ENCODE peak calls at places on chromosomes 16 and 17, in seven cellular contexts. Q, C, Y, E, F, G and N are unnamed samples.

GRCh38 chr17:12512712-12513355 is 152.9 kb upstream of the MYOCD start:
- DNase-seq in Q (no peak), C (no peak), Y (no peak), E (no peak), F (no peak), G (no peak), N (no peak)

GRCh38 chr17:8289103-8289397 is 580 bp downstream of the RANGRF start:
- DNase-seq in Q (no peak), C (no peak), Y (no peak), E (peak), F (no peak), G (no peak), N (no peak)

GRCh38 chr16:66081967-66082366 is 284.5 kb upstream of the CDH5 start:
- DNase-seq in Q (peak), C (no peak), Y (no peak), E (no peak), F (peak), G (no peak), N (peak)

GRCh38 chr16:11349599-11350276 is 4.5 kb downstream of the RMI2 start:
- DNase-seq in Q (no peak), C (peak), Y (peak), E (no peak), F (no peak), G (peak), N (peak)

GRCh38 chr17:72008236-72008874 is 112.5 kb upstream of the SOX9 start:
- DNase-seq in Q (no peak), C (no peak), Y (no peak), E (no peak), F (no peak), G (no peak), N (no peak)

GRCh38 chr16:67668495-67669157 is 2.0 kb downstream of the C16orf86 start:
- DNase-seq in Q (no peak), C (no peak), Y (no peak), E (no peak), F (no peak), G (no peak), N (no peak)

GRCh38 chr17:75896360-75897075 is at the start of gene TRIM65:
- DNase-seq in Q (no peak), C (peak), Y (peak), E (peak), F (peak), G (peak), N (no peak)

GRCh38 chr17:58351182-58351581 is 819 bp downstream of the SUPT4H1 start:
- DNase-seq in Q (no peak), C (no peak), Y (no peak), E (no peak), F (no peak), G (no peak), N (no peak)

GRCh38 chr16:4679854-4680636 is 13.3 kb upstream of the NUDT16L1 start:
- DNase-seq in Q (peak), C (peak), Y (peak), E (no peak), F (no peak), G (peak), N (peak)

GRCh38 chr17:7001562-7001961 is 5.7 kb downstream of the ALOX12 start:
- DNase-seq in Q (no peak), C (no peak), Y (no peak), E (no peak), F (no peak), G (no peak), N (no peak)

GRCh38 chr17:81576621-81577277 is 24.6 kb upstream of the FAAP100 start:
- DNase-seq in Q (no peak), C (no peak), Y (no peak), E (no peak), F (peak), G (no peak), N (peak)

GRCh38 chr17:48338720-48339119 is 91.3 kb downstream of the SKAP1 start:
- DNase-seq in Q (no peak), C (no peak), Y (no peak), E (no peak), F (no peak), G (no peak), N (no peak)

GRCh38 chr17:65901394-65901793 is 290.5 kb downstream of the CEP112 start:
- DNase-seq in Q (no peak), C (no peak), Y (no peak), E (no peak), F (no peak), G (no peak), N (no peak)

GRCh38 chr16:83769397-83770008 is 38.3 kb upstream of the HSBP1 start:
- DNase-seq in Q (no peak), C (no peak), Y (no peak), E (no peak), F (no peak), G (no peak), N (no peak)

GRCh38 chr16:85637061-85637807 is 24.1 kb downstream of the GSE1 start:
- DNase-seq in Q (no peak), C (no peak), Y (no peak), E (no peak), F (no peak), G (no peak), N (no peak)

GRCh38 chr17:17947309-17947708 is 24.9 kb downstream of the TOM1L2 start:
- DNase-seq in Q (no peak), C (no peak), Y (no peak), E (no peak), F (no peak), G (no peak), N (no peak)

GRCh38 chr17:7239091-7240027 is at the start of gene PHF23:
- DNase-seq in Q (peak), C (peak), Y (peak), E (peak), F (peak), G (peak), N (peak)

GRCh38 chr17:3602499-3602898 is 6.7 kb downstream of the TRPV1 start:
- DNase-seq in Q (no peak), C (no peak), Y (no peak), E (peak), F (peak), G (no peak), N (no peak)

GRCh38 chr16:68951991-68952877 is 108.9 kb downstream of the TANGO6 start:
- DNase-seq in Q (no peak), C (no peak), Y (no peak), E (no peak), F (peak), G (no peak), N (peak)

GRCh38 chr16:50326835-50327465 is 41.8 kb downstream of the BRD7 start:
- DNase-seq in Q (no peak), C (peak), Y (no peak), E (peak), F (no peak), G (no peak), N (no peak)

GRCh38 chr17:32102697-32103096 is 39.6 kb upstream of the RHOT1 start:
- DNase-seq in Q (no peak), C (no peak), Y (no peak), E (no peak), F (no peak), G (no peak), N (no peak)

GRCh38 chr17:50139950-50140885 is 10.3 kb upstream of the SAMD14 start:
- DNase-seq in Q (no peak), C (peak), Y (peak), E (peak), F (peak), G (peak), N (no peak)

GRCh38 chr16:88724855-88725555 is 18.7 kb downstream of the CTU2 start:
- DNase-seq in Q (no peak), C (no peak), Y (no peak), E (no peak), F (no peak), G (no peak), N (no peak)

GRCh38 chr17:888998-889401 is 90.6 kb downstream of the NXN start:
- DNase-seq in Q (no peak), C (no peak), Y (no peak), E (no peak), F (no peak), G (no peak), N (no peak)

GRCh38 chr17:29936724-29937123 is 4.7 kb upstream of the EFCAB5 start:
- DNase-seq in Q (no peak), C (no peak), Y (no peak), E (no peak), F (no peak), G (no peak), N (no peak)

GRCh38 chr17:42913527-42913926 is 12.9 kb downstream of the G6PC1 start:
- DNase-seq in Q (no peak), C (no peak), Y (no peak), E (no peak), F (no peak), G (no peak), N (no peak)

GRCh38 chr16:495127-495748 is 32.3 kb upstream of the CAPN15 start:
- DNase-seq in Q (peak), C (peak), Y (no peak), E (peak), F (peak), G (no peak), N (no peak)

GRCh38 chr17:44906010-44906646 is 6.9 kb upstream of the EFTUD2 start:
- DNase-seq in Q (peak), C (no peak), Y (peak), E (no peak), F (peak), G (no peak), N (no peak)

GRCh38 chr17:75153854-75154194 is 488 bp downstream of the JPT1 start:
- DNase-seq in Q (no peak), C (no peak), Y (no peak), E (no peak), F (no peak), G (no peak), N (no peak)

GRCh38 chr17:57166803-57167202 is 81.8 kb downstream of the AKAP1 start:
- DNase-seq in Q (no peak), C (no peak), Y (no peak), E (no peak), F (no peak), G (no peak), N (no peak)

GRCh38 chr17:74840989-74841666 is 18.6 kb downstream of the GRIN2C start:
- DNase-seq in Q (no peak), C (peak), Y (peak), E (peak), F (no peak), G (no peak), N (no peak)

DNA sequence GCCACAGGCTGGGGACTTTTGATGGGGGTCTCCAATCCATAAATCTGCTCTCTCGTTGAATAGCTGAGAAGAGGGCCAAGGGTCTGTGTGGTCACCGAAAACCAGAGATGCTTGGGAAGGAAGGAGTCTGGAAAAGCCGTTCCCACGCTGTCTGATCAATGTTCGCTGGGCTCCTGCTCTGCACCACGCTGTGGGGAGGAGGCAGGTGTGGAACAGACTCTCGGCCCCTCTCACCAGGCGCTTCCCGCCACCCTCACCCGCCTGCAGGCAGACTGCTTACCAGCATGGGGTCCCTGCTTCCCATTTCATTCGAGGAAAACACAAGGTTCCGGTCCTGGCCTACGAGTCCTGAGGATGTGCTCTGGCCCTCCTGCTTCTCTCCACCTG is 702 bp upstream of the ALDH3A1 start:
- DNase-seq in Q (no peak), C (no peak), Y (no peak), E (no peak), F (no peak), G (no peak), N (no peak)
- H3K27ac ChIP-seq in Q (no peak), C (no peak), Y (no peak), E (no peak), F (peak), G (no peak), N (peak)

DNA sequence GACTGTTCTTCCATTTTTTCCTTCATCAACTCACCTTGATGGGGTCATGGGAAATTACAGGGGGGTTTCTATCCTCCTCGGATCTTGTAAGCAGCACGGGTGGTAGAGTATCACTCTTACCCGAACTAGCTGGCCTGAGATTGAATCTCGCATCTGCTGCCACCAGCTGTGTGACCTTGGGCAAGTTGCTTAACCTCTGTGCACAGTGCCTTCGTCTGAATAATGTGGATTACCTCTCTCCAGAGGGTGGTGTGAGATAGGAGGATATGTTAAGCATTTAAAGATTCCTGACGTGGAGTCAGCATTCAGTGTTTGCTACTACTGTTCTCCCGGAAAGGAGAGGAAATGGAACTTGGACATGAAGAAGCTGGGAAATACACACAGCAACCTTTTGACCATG is 24.4 kb downstream of the LASP1 start:
- DNase-seq in Q (no peak), C (no peak), Y (no peak), E (no peak), F (no peak), G (no peak), N (no peak)
- H3K27ac ChIP-seq in Q (peak), C (no peak), Y (peak), E (peak), F (no peak), G (peak), N (no peak)

GRCh38 chr16:31142109-31143035 is 6.8 kb upstream of the PRSS8 start:
- DNase-seq in Q (peak), C (peak), Y (peak), E (peak), F (peak), G (peak), N (peak)
- H3K27ac ChIP-seq in Q (peak), C (peak), Y (peak), E (peak), F (peak), G (peak), N (peak)

GRCh38 chr17:77325537-77325825 is 184.7 kb downstream of the SEC14L1 start:
- DNase-seq in Q (no peak), C (no peak), Y (no peak), E (no peak), F (no peak), G (no peak), N (no peak)

GRCh38 chr17:77322534-77323412 is 182.0 kb downstream of the SEC14L1 start:
- DNase-seq in Q (peak), C (peak), Y (peak), E (peak), F (peak), G (peak), N (peak)

GRCh38 chr17:77324227-77324626 is 183.5 kb downstream of the SEC14L1 start:
- DNase-seq in Q (no peak), C (no peak), Y (peak), E (no peak), F (no peak), G (peak), N (no peak)

GRCh38 chr17:77322284-77322533 is 181.4 kb downstream of the SEC14L1 start:
- DNase-seq in Q (no peak), C (no peak), Y (no peak), E (no peak), F (no peak), G (peak), N (no peak)

GRCh38 chr17:77323413-77324171 is 182.8 kb downstream of the SEC14L1 start:
- DNase-seq in Q (no peak), C (no peak), Y (peak), E (no peak), F (peak), G (peak), N (no peak)
- H3K27ac ChIP-seq in Q (peak), C (peak), Y (peak), E (peak), F (peak), G (peak), N (peak)